ENCODE peak calls at places on chromosomes 4 and X, in nine cellular contexts. One of them, this sample, is unnamed.

GRCh38 chr4:77619408-77619807 is 13.8 kb downstream of the CXCL13 start:
- DNase-seq in prostate gland: no peak
- DNase-seq in cardiac fibroblast: peak
- DNase-seq in anterior cingulate cortex: no peak
- DNase-seq in KBM-7: no peak
- DNase-seq in B cell: no peak
- DNase-seq in activated T-helper 1 cell treated with anti-CD3 and anti-CD28 coated beads, Interleukin-12 subunit alpha, Interleukin-12 subunit beta, Interleukin-2, Interleukin-4 antibody, amounts not matched to agents 30 ng/mL and 10 ng/mL and 1 ng/mL, durations not matched to agents 14 hours and 24 hours and 36 hours: no peak
- DNase-seq in left kidney: peak
- DNase-seq in astrocyte of the hippocampus: no peak
- DNase-seq in this sample: no peak

GRCh38 chrX:140764401-140764919 is 54.9 kb downstream of the LINC00632 start:
- DNase-seq in prostate gland: no peak
- DNase-seq in cardiac fibroblast: peak
- DNase-seq in anterior cingulate cortex: peak
- DNase-seq in KBM-7: peak
- DNase-seq in B cell: no peak
- DNase-seq in activated T-helper 1 cell treated with anti-CD3 and anti-CD28 coated beads, Interleukin-12 subunit alpha, Interleukin-12 subunit beta, Interleukin-2, Interleukin-4 antibody, amounts not matched to agents 30 ng/mL and 10 ng/mL and 1 ng/mL, durations not matched to agents 14 hours and 24 hours and 36 hours: no peak
- DNase-seq in left kidney: peak
- DNase-seq in astrocyte of the hippocampus: peak
- DNase-seq in this sample: peak

GRCh38 chr4:168496834-168497233 is at the start of gene PALLD:
- DNase-seq in prostate gland: no peak
- DNase-seq in cardiac fibroblast: no peak
- DNase-seq in anterior cingulate cortex: no peak
- DNase-seq in KBM-7: no peak
- DNase-seq in B cell: no peak
- DNase-seq in activated T-helper 1 cell treated with anti-CD3 and anti-CD28 coated beads, Interleukin-12 subunit alpha, Interleukin-12 subunit beta, Interleukin-2, Interleukin-4 antibody, amounts not matched to agents 30 ng/mL and 10 ng/mL and 1 ng/mL, durations not matched to agents 14 hours and 24 hours and 36 hours: no peak
- DNase-seq in left kidney: no peak
- DNase-seq in astrocyte of the hippocampus: peak
- DNase-seq in this sample: peak

GRCh38 chr4:146978641-146979040 is 33.0 kb upstream of the TTC29 start:
- DNase-seq in prostate gland: no peak
- DNase-seq in cardiac fibroblast: no peak
- DNase-seq in anterior cingulate cortex: no peak
- DNase-seq in KBM-7: no peak
- DNase-seq in B cell: no peak
- DNase-seq in activated T-helper 1 cell treated with anti-CD3 and anti-CD28 coated beads, Interleukin-12 subunit alpha, Interleukin-12 subunit beta, Interleukin-2, Interleukin-4 antibody, amounts not matched to agents 30 ng/mL and 10 ng/mL and 1 ng/mL, durations not matched to agents 14 hours and 24 hours and 36 hours: no peak
- DNase-seq in left kidney: no peak
- DNase-seq in astrocyte of the hippocampus: no peak
- DNase-seq in this sample: no peak

GRCh38 chr4:8888856-8889255 is 17.2 kb upstream of the HMX1 start:
- DNase-seq in prostate gland: no peak
- DNase-seq in cardiac fibroblast: no peak
- DNase-seq in anterior cingulate cortex: no peak
- DNase-seq in KBM-7: no peak
- DNase-seq in B cell: no peak
- DNase-seq in activated T-helper 1 cell treated with anti-CD3 and anti-CD28 coated beads, Interleukin-12 subunit alpha, Interleukin-12 subunit beta, Interleukin-2, Interleukin-4 antibody, amounts not matched to agents 30 ng/mL and 10 ng/mL and 1 ng/mL, durations not matched to agents 14 hours and 24 hours and 36 hours: no peak
- DNase-seq in left kidney: no peak
- DNase-seq in astrocyte of the hippocampus: no peak
- DNase-seq in this sample: no peak

GRCh38 chr4:37902738-37903693 is 12.1 kb downstream of the TBC1D1 start:
- DNase-seq in prostate gland: no peak
- DNase-seq in cardiac fibroblast: no peak
- DNase-seq in anterior cingulate cortex: no peak
- DNase-seq in KBM-7: no peak
- DNase-seq in B cell: no peak
- DNase-seq in activated T-helper 1 cell treated with anti-CD3 and anti-CD28 coated beads, Interleukin-12 subunit alpha, Interleukin-12 subunit beta, Interleukin-2, Interleukin-4 antibody, amounts not matched to agents 30 ng/mL and 10 ng/mL and 1 ng/mL, durations not matched to agents 14 hours and 24 hours and 36 hours: no peak
- DNase-seq in left kidney: no peak
- DNase-seq in astrocyte of the hippocampus: no peak
- DNase-seq in this sample: no peak

GRCh38 chr4:133152330-133152791 is 3.3 kb downstream of the PCDH10 start:
- DNase-seq in prostate gland: no peak
- DNase-seq in cardiac fibroblast: no peak
- DNase-seq in anterior cingulate cortex: peak
- DNase-seq in KBM-7: no peak
- DNase-seq in B cell: no peak
- DNase-seq in activated T-helper 1 cell treated with anti-CD3 and anti-CD28 coated beads, Interleukin-12 subunit alpha, Interleukin-12 subunit beta, Interleukin-2, Interleukin-4 antibody, amounts not matched to agents 30 ng/mL and 10 ng/mL and 1 ng/mL, durations not matched to agents 14 hours and 24 hours and 36 hours: no peak
- DNase-seq in left kidney: peak
- DNase-seq in astrocyte of the hippocampus: peak
- DNase-seq in this sample: peak

GRCh38 chr4:172207258-172207657 is 394.1 kb downstream of the GALNTL6 start:
- DNase-seq in prostate gland: no peak
- DNase-seq in cardiac fibroblast: no peak
- DNase-seq in anterior cingulate cortex: no peak
- DNase-seq in KBM-7: peak
- DNase-seq in B cell: no peak
- DNase-seq in activated T-helper 1 cell treated with anti-CD3 and anti-CD28 coated beads, Interleukin-12 subunit alpha, Interleukin-12 subunit beta, Interleukin-2, Interleukin-4 antibody, amounts not matched to agents 30 ng/mL and 10 ng/mL and 1 ng/mL, durations not matched to agents 14 hours and 24 hours and 36 hours: no peak
- DNase-seq in left kidney: no peak
- DNase-seq in astrocyte of the hippocampus: no peak
- DNase-seq in this sample: no peak

GRCh38 chr4:2254665-2255500 is 7.0 kb downstream of the MXD4 start:
- DNase-seq in prostate gland: peak
- DNase-seq in cardiac fibroblast: no peak
- DNase-seq in anterior cingulate cortex: no peak
- DNase-seq in KBM-7: no peak
- DNase-seq in B cell: peak
- DNase-seq in activated T-helper 1 cell treated with anti-CD3 and anti-CD28 coated beads, Interleukin-12 subunit alpha, Interleukin-12 subunit beta, Interleukin-2, Interleukin-4 antibody, amounts not matched to agents 30 ng/mL and 10 ng/mL and 1 ng/mL, durations not matched to agents 14 hours and 24 hours and 36 hours: no peak
- DNase-seq in left kidney: no peak
- DNase-seq in astrocyte of the hippocampus: no peak
- DNase-seq in this sample: no peak

GRCh38 chrX:9928083-9928482 is 39.1 kb upstream of the CLDN34 start:
- DNase-seq in prostate gland: no peak
- DNase-seq in cardiac fibroblast: no peak
- DNase-seq in anterior cingulate cortex: peak
- DNase-seq in KBM-7: no peak
- DNase-seq in B cell: no peak
- DNase-seq in activated T-helper 1 cell treated with anti-CD3 and anti-CD28 coated beads, Interleukin-12 subunit alpha, Interleukin-12 subunit beta, Interleukin-2, Interleukin-4 antibody, amounts not matched to agents 30 ng/mL and 10 ng/mL and 1 ng/mL, durations not matched to agents 14 hours and 24 hours and 36 hours: no peak
- DNase-seq in left kidney: peak
- DNase-seq in astrocyte of the hippocampus: peak
- DNase-seq in this sample: peak

GRCh38 chr4:170875868-170876267 is 786.1 kb upstream of the AADAT start:
- DNase-seq in prostate gland: no peak
- DNase-seq in cardiac fibroblast: no peak
- DNase-seq in anterior cingulate cortex: no peak
- DNase-seq in KBM-7: peak
- DNase-seq in B cell: no peak
- DNase-seq in activated T-helper 1 cell treated with anti-CD3 and anti-CD28 coated beads, Interleukin-12 subunit alpha, Interleukin-12 subunit beta, Interleukin-2, Interleukin-4 antibody, amounts not matched to agents 30 ng/mL and 10 ng/mL and 1 ng/mL, durations not matched to agents 14 hours and 24 hours and 36 hours: no peak
- DNase-seq in left kidney: peak
- DNase-seq in astrocyte of the hippocampus: no peak
- DNase-seq in this sample: no peak

GRCh38 chr4:75004755-75005668 is 72.1 kb downstream of the PARM1 start:
- DNase-seq in prostate gland: peak
- DNase-seq in cardiac fibroblast: peak
- DNase-seq in anterior cingulate cortex: no peak
- DNase-seq in KBM-7: no peak
- DNase-seq in B cell: no peak
- DNase-seq in activated T-helper 1 cell treated with anti-CD3 and anti-CD28 coated beads, Interleukin-12 subunit alpha, Interleukin-12 subunit beta, Interleukin-2, Interleukin-4 antibody, amounts not matched to agents 30 ng/mL and 10 ng/mL and 1 ng/mL, durations not matched to agents 14 hours and 24 hours and 36 hours: no peak
- DNase-seq in left kidney: peak
- DNase-seq in astrocyte of the hippocampus: peak
- DNase-seq in this sample: peak

GRCh38 chrX:110409925-110410324 is 51.3 kb downstream of the RTL9 start:
- DNase-seq in prostate gland: no peak
- DNase-seq in cardiac fibroblast: no peak
- DNase-seq in anterior cingulate cortex: no peak
- DNase-seq in KBM-7: no peak
- DNase-seq in B cell: no peak
- DNase-seq in activated T-helper 1 cell treated with anti-CD3 and anti-CD28 coated beads, Interleukin-12 subunit alpha, Interleukin-12 subunit beta, Interleukin-2, Interleukin-4 antibody, amounts not matched to agents 30 ng/mL and 10 ng/mL and 1 ng/mL, durations not matched to agents 14 hours and 24 hours and 36 hours: no peak
- DNase-seq in left kidney: no peak
- DNase-seq in astrocyte of the hippocampus: peak
- DNase-seq in this sample: peak

GRCh38 chrX:37716502-37717068 is 31.0 kb downstream of the XK start:
- DNase-seq in prostate gland: no peak
- DNase-seq in cardiac fibroblast: no peak
- DNase-seq in anterior cingulate cortex: no peak
- DNase-seq in KBM-7: no peak
- DNase-seq in B cell: no peak
- DNase-seq in activated T-helper 1 cell treated with anti-CD3 and anti-CD28 coated beads, Interleukin-12 subunit alpha, Interleukin-12 subunit beta, Interleukin-2, Interleukin-4 antibody, amounts not matched to agents 30 ng/mL and 10 ng/mL and 1 ng/mL, durations not matched to agents 14 hours and 24 hours and 36 hours: no peak
- DNase-seq in left kidney: no peak
- DNase-seq in astrocyte of the hippocampus: no peak
- DNase-seq in this sample: no peak

GRCh38 chrX:68868316-68868715 is 39.5 kb downstream of the EFNB1 start:
- DNase-seq in prostate gland: no peak
- DNase-seq in cardiac fibroblast: peak
- DNase-seq in anterior cingulate cortex: no peak
- DNase-seq in KBM-7: no peak
- DNase-seq in B cell: no peak
- DNase-seq in activated T-helper 1 cell treated with anti-CD3 and anti-CD28 coated beads, Interleukin-12 subunit alpha, Interleukin-12 subunit beta, Interleukin-2, Interleukin-4 antibody, amounts not matched to agents 30 ng/mL and 10 ng/mL and 1 ng/mL, durations not matched to agents 14 hours and 24 hours and 36 hours: no peak
- DNase-seq in left kidney: no peak
- DNase-seq in astrocyte of the hippocampus: peak
- DNase-seq in this sample: peak

GRCh38 chr4:151905197-151905596 is 144.4 kb upstream of the GATB start:
- DNase-seq in prostate gland: no peak
- DNase-seq in cardiac fibroblast: no peak
- DNase-seq in anterior cingulate cortex: no peak
- DNase-seq in KBM-7: no peak
- DNase-seq in B cell: no peak
- DNase-seq in activated T-helper 1 cell treated with anti-CD3 and anti-CD28 coated beads, Interleukin-12 subunit alpha, Interleukin-12 subunit beta, Interleukin-2, Interleukin-4 antibody, amounts not matched to agents 30 ng/mL and 10 ng/mL and 1 ng/mL, durations not matched to agents 14 hours and 24 hours and 36 hours: no peak
- DNase-seq in left kidney: no peak
- DNase-seq in astrocyte of the hippocampus: no peak
- DNase-seq in this sample: no peak

GRCh38 chrX:72713130-72713529 is 976 bp downstream of the PHKA1 start:
- DNase-seq in prostate gland: no peak
- DNase-seq in cardiac fibroblast: no peak
- DNase-seq in anterior cingulate cortex: no peak
- DNase-seq in KBM-7: no peak
- DNase-seq in B cell: no peak
- DNase-seq in activated T-helper 1 cell treated with anti-CD3 and anti-CD28 coated beads, Interleukin-12 subunit alpha, Interleukin-12 subunit beta, Interleukin-2, Interleukin-4 antibody, amounts not matched to agents 30 ng/mL and 10 ng/mL and 1 ng/mL, durations not matched to agents 14 hours and 24 hours and 36 hours: no peak
- DNase-seq in left kidney: no peak
- DNase-seq in astrocyte of the hippocampus: peak
- DNase-seq in this sample: peak

GRCh38 chr4:118842055-118842454 is 6.1 kb upstream of the SEC24D start:
- DNase-seq in prostate gland: no peak
- DNase-seq in cardiac fibroblast: no peak
- DNase-seq in anterior cingulate cortex: no peak
- DNase-seq in KBM-7: no peak
- DNase-seq in B cell: no peak
- DNase-seq in activated T-helper 1 cell treated with anti-CD3 and anti-CD28 coated beads, Interleukin-12 subunit alpha, Interleukin-12 subunit beta, Interleukin-2, Interleukin-4 antibody, amounts not matched to agents 30 ng/mL and 10 ng/mL and 1 ng/mL, durations not matched to agents 14 hours and 24 hours and 36 hours: no peak
- DNase-seq in left kidney: no peak
- DNase-seq in astrocyte of the hippocampus: peak
- DNase-seq in this sample: peak

GRCh38 chr4:113467581-113467980 is 294.0 kb downstream of the CAMK2D start:
- DNase-seq in prostate gland: no peak
- DNase-seq in cardiac fibroblast: peak
- DNase-seq in anterior cingulate cortex: no peak
- DNase-seq in KBM-7: no peak
- DNase-seq in B cell: no peak
- DNase-seq in activated T-helper 1 cell treated with anti-CD3 and anti-CD28 coated beads, Interleukin-12 subunit alpha, Interleukin-12 subunit beta, Interleukin-2, Interleukin-4 antibody, amounts not matched to agents 30 ng/mL and 10 ng/mL and 1 ng/mL, durations not matched to agents 14 hours and 24 hours and 36 hours: no peak
- DNase-seq in left kidney: no peak
- DNase-seq in astrocyte of the hippocampus: peak
- DNase-seq in this sample: peak